ENCODE peak calls at places on chromosomes 11 and 22, in eight cellular contexts. U is mucosa of gallbladder, W is cardiac septum, A is brain microvascular endothelial cell, R is heart right ventricle, Y is NCI-H226, Q is EL, V is GM12891. M is an unnamed sample.

GRCh38 chr11:12042215-12042676 is 33.8 kb upstream of the DKK3 start:
- DNase-seq in U (no peak), W (no peak), A (peak; percentile 94), R (no peak), Y (peak; percentile 93), Q (peak; percentile 98), V (no peak), M (no peak)

GRCh38 chr11:69053546-69054396 is 5.0 kb downstream of the TPCN2 start:
- DNase-seq in U (no peak), W (no peak), A (no peak), R (no peak), Y (no peak), Q (no peak), V (no peak), M (no peak)

GRCh38 chr11:67240575-67241389 is 25.5 kb upstream of the GRK2 start:
- DNase-seq in U (peak; percentile 65), W (no peak), A (peak; percentile 82), R (peak; percentile 42), Y (peak; percentile 91), Q (peak; percentile 81), V (no peak), M (peak; percentile 51)

GRCh38 chr22:45240810-45241631 is at the start of gene KIAA0930:
- DNase-seq in U (peak; percentile 86), W (peak; percentile 92), A (peak; percentile 40), R (peak; percentile 90), Y (peak; percentile 57), Q (peak; percentile 77), V (peak; percentile 88), M (peak; percentile 65)

GRCh38 chr22:30400159-30400558 is 3.3 kb downstream of the SEC14L2 start:
- DNase-seq in U (no peak), W (no peak), A (no peak), R (no peak), Y (no peak), Q (no peak), V (no peak), M (no peak)

GRCh38 chr11:10669258-10670033 is 24.1 kb downstream of the IRAG1 start:
- DNase-seq in U (no peak), W (no peak), A (peak; percentile 66), R (no peak), Y (peak; percentile 48), Q (peak; percentile 75), V (no peak), M (peak; percentile 92)

GRCh38 chr11:88174627-88175003 is 628 bp downstream of the RAB38 start:
- DNase-seq in U (peak; percentile 70), W (peak; percentile 78), A (peak; percentile 76), R (peak; percentile 46), Y (no peak), Q (peak; percentile 88), V (no peak), M (peak; percentile 70)

GRCh38 chr11:12409621-12410005 is 32.2 kb downstream of the PARVA start:
- DNase-seq in U (no peak), W (no peak), A (no peak), R (no peak), Y (no peak), Q (peak; percentile 35), V (no peak), M (no peak)

GRCh38 chr22:20437253-20438065 is at the start of gene SCARF2:
- DNase-seq in U (peak; percentile 46), W (no peak), A (no peak), R (peak; percentile 72), Y (peak; percentile 26), Q (peak; percentile 71), V (no peak), M (peak; percentile 50)

M was measured in SK-N-DZ.